ENCODE peak calls at places on chromosomes 1 and 21, in seven cellular contexts. H is GM23338, Q is gastrocnemius medialis, F is astrocyte, C is adrenal gland, G is uterus, W is osteoblast. V is an unnamed sample.
A peak's percentile ranks its signal among the peaks of the same experiment; 100 is the strongest.

GRCh38 chr1:86650065-86650464 is 54.3 kb upstream of the SH3GLB1 start:
- DNase-seq in H (peak; percentile 42), Q (no peak), F (no peak), C (no peak), G (no peak), W (no peak), V (no peak)

GRCh38 chr1:14915356-14916054 is 238.0 kb upstream of the TMEM51 start:
- DNase-seq in H (peak; percentile 74), Q (no peak), F (no peak), C (peak; percentile 49), G (peak; percentile 46), W (peak; percentile 94), V (peak; percentile 41)

GRCh38 chr1:116740726-116741125 is 13.5 kb upstream of the CD2 start:
- DNase-seq in H (no peak), Q (no peak), F (no peak), C (no peak), G (no peak), W (no peak), V (no peak)

GRCh38 chr1:156065212-156065611 is 4.3 kb downstream of the RAB25 start:
- DNase-seq in H (no peak), Q (no peak), F (no peak), C (no peak), G (no peak), W (no peak), V (no peak)

GRCh38 chr1:146046664-146047063 is 25.1 kb upstream of the HJV start:
- DNase-seq in H (no peak), Q (no peak), F (no peak), C (no peak), G (no peak), W (no peak), V (no peak)

GRCh38 chr1:161958425-161958824 is 65.2 kb downstream of the OLFML2B start:
- DNase-seq in H (no peak), Q (no peak), F (peak; percentile 68), C (no peak), G (no peak), W (peak; percentile 30), V (no peak)

GRCh38 chr1:147670319-147671003 is at the start of gene ACP6:
- DNase-seq in H (peak; percentile 99), Q (peak; percentile 93), F (peak; percentile 94), C (peak; percentile 96), G (peak; percentile 94), W (peak; percentile 98), V (peak; percentile 95)

GRCh38 chr1:46533179-46533864 is 18.1 kb downstream of the KNCN start:
- DNase-seq in H (peak; percentile 63), Q (no peak), F (peak; percentile 45), C (peak; percentile 41), G (peak; percentile 23), W (no peak), V (no peak)

GRCh38 chr1:235971571-235972315 is 93.1 kb downstream of the NID1 start:
- DNase-seq in H (peak; percentile 96), Q (peak; percentile 88), F (peak; percentile 80), C (peak; percentile 93), G (peak; percentile 97), W (peak; percentile 85), V (peak; percentile 86)
- H3K4me3 ChIP-seq in H (peak overlapping the region; percentile 63), Q (peak overlapping the region; percentile 57), F (peak overlapping the region; percentile 44), C (no peak overlapping the region), G (peak overlapping the region; percentile 24), W (peak overlapping the region; percentile 72), V (peak overlapping the region; percentile 51)

DNA sequence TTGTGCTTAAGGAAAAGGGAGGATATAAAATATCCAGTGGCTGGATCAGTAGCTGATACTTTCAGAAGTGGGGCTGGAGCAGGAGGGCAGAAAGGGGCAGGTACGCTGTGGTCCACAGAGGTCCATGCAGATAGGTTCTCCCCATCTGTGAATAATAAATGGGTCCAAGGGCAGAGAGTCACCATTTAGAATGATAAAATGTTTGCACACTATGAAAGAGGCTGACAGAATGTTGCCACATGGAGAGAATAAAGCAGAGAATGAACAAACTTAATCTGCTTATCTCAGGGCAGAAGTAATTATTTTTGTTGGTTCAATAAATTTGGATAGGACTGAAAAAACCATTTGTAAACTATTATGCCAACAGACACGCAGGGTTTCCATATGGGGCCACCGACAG is 16.6 kb upstream of the ADAM30 start:
- DNase-seq in H (no peak), Q (no peak), F (no peak), C (no peak), G (no peak), W (no peak), V (no peak)
- H3K36me3 ChIP-seq in H (peaks cover under 1% of the 10 kb centered on the region), Q (no peaks in the 10 kb centered on the region), F (peaks cover 43% of the 10 kb centered on the region), C (no peaks in the 10 kb centered on the region), G (no peaks in the 10 kb centered on the region), W (peaks cover 59% of the 10 kb centered on the region), V (peaks cover 15% of the 10 kb centered on the region)

DNA sequence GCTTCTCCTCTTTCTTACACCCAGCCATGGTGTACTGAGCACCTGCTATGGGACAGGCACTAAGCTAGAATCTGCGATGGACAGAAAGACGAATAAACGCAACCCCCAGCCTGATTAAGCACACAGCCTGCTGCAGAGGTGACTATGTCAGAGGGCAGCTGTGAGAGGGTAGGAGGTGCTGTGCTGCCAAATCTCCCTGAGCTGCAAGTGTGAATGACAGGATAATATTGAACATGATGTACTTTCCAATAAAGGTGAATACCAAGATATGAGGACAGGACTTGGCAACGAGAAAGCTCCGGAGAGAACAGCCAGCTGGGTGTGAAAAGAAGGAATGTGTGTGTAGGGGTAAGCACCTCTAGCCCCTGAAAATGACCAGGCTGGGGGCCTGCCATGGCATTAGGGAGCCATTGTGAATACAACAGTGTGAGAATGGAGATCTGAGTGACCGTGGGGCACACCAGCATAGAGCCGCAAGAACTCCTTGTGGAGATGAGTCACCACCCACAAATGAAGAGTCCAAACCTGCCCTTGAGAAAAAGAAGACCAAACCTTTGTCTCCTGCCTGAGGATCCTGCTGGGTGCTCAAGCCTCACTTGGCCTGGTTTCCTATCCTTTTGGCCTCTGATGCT is 83.0 kb upstream of the ATF3 start:
- DNase-seq in H (no peak), Q (no peak), F (peak; percentile 68), C (no peak), G (no peak), W (no peak), V (no peak)
- H3K27ac ChIP-seq in H (no peak overlapping the region), Q (no peak overlapping the region), F (no peak overlapping the region), C (no peak overlapping the region), G (no peak overlapping the region), W (no peak overlapping the region), V (peak overlapping the region; percentile 68)

GRCh38 chr1:31797216-31797615 is 18.6 kb downstream of the SPOCD1 start:
- DNase-seq in H (no peak), Q (no peak), F (no peak), C (no peak), G (no peak), W (peak; percentile 38), V (no peak)
- H3K4me3 ChIP-seq in H (no peak overlapping the region), Q (no peak overlapping the region), F (peak overlapping the region; percentile 97), C (no peak overlapping the region), G (no peak overlapping the region), W (peak overlapping the region; percentile 97), V (no peak overlapping the region)

GRCh38 chr21:40186036-40186435 is 318.8 kb downstream of the PCP4 start:
- DNase-seq in H (no peak), Q (no peak), F (peak; percentile 77), C (peak; percentile 38), G (no peak), W (no peak), V (no peak)
- H3K36me3 ChIP-seq in H (peaks cover 3% of the 10 kb centered on the region), Q (no peaks in the 10 kb centered on the region), F (no peaks in the 10 kb centered on the region), C (no peaks in the 10 kb centered on the region), G (no peaks in the 10 kb centered on the region), W (no peaks in the 10 kb centered on the region), V (no peaks in the 10 kb centered on the region)

DNA sequence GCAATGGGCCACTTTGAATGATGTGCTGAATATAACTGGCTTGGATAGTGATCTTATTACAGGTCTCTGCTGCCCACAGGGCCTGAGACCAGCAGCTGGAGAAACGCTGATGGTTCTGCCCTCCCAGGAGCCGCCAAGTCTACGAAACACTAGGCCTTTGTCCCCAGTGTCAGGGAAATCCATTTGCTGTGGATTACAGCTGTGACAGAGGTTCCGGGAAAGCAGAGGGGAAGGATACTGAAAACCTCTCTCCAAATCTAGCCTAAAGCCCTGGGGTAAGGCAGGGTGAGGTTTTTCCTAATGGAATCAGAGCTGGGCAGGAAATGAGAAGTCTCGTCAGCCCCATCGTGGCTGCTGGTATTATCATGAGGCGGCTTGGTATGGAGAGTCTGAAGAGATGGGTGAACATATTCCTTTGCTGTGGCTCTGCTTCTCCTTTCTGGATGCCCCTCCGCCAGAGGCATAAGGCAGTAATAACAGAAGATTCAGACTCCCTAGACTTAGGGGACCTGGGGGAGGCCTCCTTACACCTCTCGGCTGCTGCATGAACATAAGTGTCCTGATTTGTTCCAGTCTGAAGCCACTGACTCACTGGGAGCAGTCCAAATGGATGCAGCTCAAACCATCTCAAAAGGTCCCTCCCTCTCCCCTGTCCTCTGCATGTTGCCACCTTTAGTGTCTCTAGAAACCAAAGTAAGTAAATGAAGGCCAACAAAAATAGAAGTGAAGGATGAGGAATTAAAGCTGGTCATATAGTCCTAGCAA is 48.1 kb downstream of the PHC2 start:
- DNase-seq in H (no peak), Q (no peak), F (peak; percentile 28), C (no peak), G (no peak), W (no peak), V (no peak)
- H3K27ac ChIP-seq in H (no peak overlapping the region), Q (peak overlapping the region; percentile 67), F (peak overlapping the region; percentile 58), C (no peak overlapping the region), G (no peak overlapping the region), W (peak overlapping the region; percentile 88), V (peak overlapping the region; percentile 76)

DNA sequence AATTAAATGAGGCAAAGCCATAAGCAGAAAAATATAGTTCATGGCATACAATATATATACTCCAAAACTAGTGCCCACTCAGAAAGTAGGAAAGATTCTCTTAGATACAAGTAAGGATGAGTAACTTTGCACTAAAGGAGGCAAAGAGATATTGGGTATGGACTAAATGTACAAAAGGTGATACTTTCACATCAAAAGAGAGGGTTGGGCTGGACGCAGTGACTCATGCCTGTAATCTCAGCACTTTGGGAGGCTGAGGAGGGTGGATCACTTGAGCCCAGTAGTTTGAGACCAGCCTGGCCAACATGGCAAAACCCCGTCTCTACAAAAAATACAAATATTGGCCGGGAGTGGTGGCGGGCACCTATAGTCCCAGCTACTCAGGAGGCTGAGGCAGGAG is 6.7 kb downstream of the KYAT3 start:
- DNase-seq in H (no peak), Q (no peak), F (no peak), C (peak; percentile 39), G (no peak), W (peak; percentile 18), V (no peak)
- H3K4me3 ChIP-seq in H (no peak overlapping the region), Q (no peak overlapping the region), F (no peak overlapping the region), C (no peak overlapping the region), G (no peak overlapping the region), W (no peak overlapping the region), V (no peak overlapping the region)

DNA sequence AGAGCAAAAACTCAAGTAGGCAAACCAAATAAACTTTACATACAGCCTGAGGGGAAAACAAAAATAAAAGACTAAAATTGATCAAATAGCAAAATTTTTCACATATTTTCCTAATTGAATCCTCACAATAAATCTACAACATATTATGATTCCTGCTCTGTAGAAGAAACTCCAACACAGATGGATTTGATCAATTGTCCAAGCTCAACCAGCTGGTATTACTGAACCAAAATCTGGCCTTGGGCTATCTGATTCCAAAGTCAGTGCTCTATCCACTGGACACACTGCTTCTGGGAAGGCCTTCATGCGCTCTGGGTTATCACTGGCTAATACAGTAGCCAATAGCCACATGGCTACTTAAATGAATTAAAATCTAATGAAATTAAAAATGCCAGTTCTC is 39.3 kb downstream of the PCNX2 start:
- DNase-seq in H (no peak), Q (no peak), F (no peak), C (no peak), G (no peak), W (no peak), V (no peak)
- H3K36me3 ChIP-seq in H (peaks cover 20% of the 10 kb centered on the region), Q (no peaks in the 10 kb centered on the region), F (peaks cover 31% of the 10 kb centered on the region), C (no peaks in the 10 kb centered on the region), G (no peaks in the 10 kb centered on the region), W (peaks cover 27% of the 10 kb centered on the region), V (peaks cover 6% of the 10 kb centered on the region)

V was measured in heart right ventricle.